ENCODE peak calls at places on chromosomes 11 and 22, in ten cellular contexts. B, Q, O, W, F, V, S, T, Y and R are unnamed samples.

GRCh38 chr11:69682681-69683326 is 7.7 kb upstream of the LTO1 start:
- DNase-seq in B (no peak), Q (no peak), O (no peak), W (no peak), F (no peak), V (peak), S (no peak), T (no peak), Y (no peak), R (no peak)

GRCh38 chr22:23750744-23751440 is at the start of gene ZNF70:
- DNase-seq in B (peak), Q (peak), O (peak), W (peak), F (peak), V (peak), S (peak), T (peak), Y (peak), R (peak)

GRCh38 chr22:41862160-41862529 is 29.2 kb downstream of the SREBF2 start:
- DNase-seq in B (no peak), Q (no peak), O (no peak), W (peak), F (no peak), V (no peak), S (no peak), T (no peak), Y (no peak), R (peak)

GRCh38 chr22:19885841-19886592 is 31.3 kb upstream of the GNB1L start:
- DNase-seq in B (no peak), Q (peak), O (no peak), W (no peak), F (no peak), V (peak), S (no peak), T (no peak), Y (no peak), R (no peak)

GRCh38 chr11:59668188-59668949 is 468 bp downstream of the PATL1 start:
- DNase-seq in B (peak), Q (peak), O (peak), W (peak), F (peak), V (peak), S (peak), T (peak), Y (peak), R (peak)

GRCh38 chr11:29162490-29162889 is 854.3 kb downstream of the KCNA4 start:
- DNase-seq in B (no peak), Q (no peak), O (no peak), W (no peak), F (no peak), V (no peak), S (no peak), T (no peak), Y (no peak), R (no peak)

GRCh38 chr11:18151581-18151980 is 19.2 kb downstream of the MRGPRX3 start:
- DNase-seq in B (no peak), Q (no peak), O (no peak), W (no peak), F (no peak), V (no peak), S (no peak), T (no peak), Y (no peak), R (no peak)

GRCh38 chr11:122598971-122599370 is 56.6 kb upstream of the UBASH3B start:
- DNase-seq in B (peak), Q (no peak), O (no peak), W (no peak), F (no peak), V (no peak), S (no peak), T (no peak), Y (no peak), R (no peak)

GRCh38 chr22:45091254-45091854 is 72.4 kb upstream of the NUP50 start:
- DNase-seq in B (no peak), Q (no peak), O (no peak), W (no peak), F (no peak), V (no peak), S (no peak), T (no peak), Y (no peak), R (no peak)